ENCODE peak calls at places on chromosome 17, in seven cellular contexts. F is GM12891, J is left ventricle myocardium inferior, T is A172, D is right cardiac atrium, U is HS-27A, I is trophoblast cell. V is an unnamed sample.

GRCh38 chr17:44385287-44386181 is 3.9 kb downstream of the ITGA2B start:
- DNase-seq in J (peak), D (peak), T (peak), F (peak), U (no peak), I (peak), V (no peak)

GRCh38 chr17:82866521-82867214 is 26.8 kb upstream of the ZNF750 start:
- DNase-seq in I (peak), J (no peak), T (peak), F (no peak), D (no peak), U (no peak), V (no peak)

GRCh38 chr17:17507465-17508011 is 11.3 kb upstream of the RASD1 start:
- DNase-seq in D (no peak), U (no peak), T (no peak), F (no peak), I (no peak), J (peak), V (no peak)

GRCh38 chr17:71530227-71530626 is 590.6 kb upstream of the SOX9 start:
- DNase-seq in T (peak), D (no peak), J (no peak), F (no peak), U (no peak), I (no peak), V (no peak)

GRCh38 chr17:40479754-40480480 is 21.5 kb downstream of the TNS4 start:
- DNase-seq in F (no peak), T (no peak), J (no peak), U (no peak), I (no peak), D (peak), V (no peak)

GRCh38 chr17:60095381-60095780 is 16.7 kb upstream of the HEATR6 start:
- DNase-seq in F (no peak), I (no peak), U (no peak), J (no peak), D (no peak), T (no peak), V (no peak)

GRCh38 chr17:32152130-32152529 is 9.8 kb downstream of the RHOT1 start:
- DNase-seq in T (no peak), F (no peak), U (no peak), D (no peak), I (no peak), J (no peak), V (no peak)

GRCh38 chr17:38844261-38844757 is 9.2 kb downstream of the RPL23 start:
- DNase-seq in D (peak), T (no peak), J (no peak), I (no peak), F (no peak), U (no peak), V (no peak)

GRCh38 chr17:77435272-77436057 is 294.7 kb downstream of the SEC14L1 start:
- DNase-seq in F (no peak), U (no peak), J (no peak), D (peak), T (no peak), I (no peak), V (no peak)

GRCh38 chr17:81127133-81127455 is 38.2 kb upstream of the PVALEF start:
- DNase-seq in T (no peak), J (no peak), I (no peak), F (no peak), U (no peak), D (no peak), V (no peak)

GRCh38 chr17:47615766-47616424 is 33.8 kb upstream of the KPNB1 start:
- DNase-seq in T (peak), J (no peak), I (peak), F (no peak), D (no peak), U (peak), V (no peak)

GRCh38 chr17:15038656-15039055 is 226.5 kb downstream of the PMP22 start:
- DNase-seq in F (no peak), U (no peak), D (no peak), T (no peak), I (peak), J (no peak), V (no peak)

GRCh38 chr17:17998934-17999333 is 26.3 kb downstream of the DRC3 start:
- DNase-seq in D (no peak), U (no peak), F (no peak), I (no peak), T (no peak), J (no peak), V (no peak)

GRCh38 chr17:29591737-29592624 is 951 bp upstream of the ANKRD13B start:
- DNase-seq in F (peak), U (no peak), J (peak), T (peak), I (peak), D (peak), V (no peak)

GRCh38 chr17:63696381-63696961 is 3.5 kb downstream of the LIMD2 start:
- DNase-seq in I (peak), J (no peak), U (no peak), F (no peak), D (no peak), T (peak), V (no peak)

GRCh38 chr17:9705745-9706144 is 60.4 kb downstream of the USP43 start:
- DNase-seq in T (no peak), D (no peak), I (no peak), J (no peak), U (no peak), F (no peak), V (no peak)

GRCh38 chr17:69430488-69430887 is 16.0 kb downstream of the MAP2K6 start:
- DNase-seq in F (no peak), I (no peak), D (no peak), T (peak), J (no peak), U (no peak), V (no peak)

GRCh38 chr17:57114085-57114673 is 29.1 kb downstream of the AKAP1 start:
- DNase-seq in T (no peak), U (no peak), D (peak), F (peak), I (peak), J (peak), V (peak)

GRCh38 chr17:48909796-48910195 is 1.6 kb downstream of the UBE2Z start:
- DNase-seq in F (no peak), J (no peak), U (no peak), D (no peak), T (no peak), I (no peak), V (no peak)

GRCh38 chr17:30236807-30237206 is 1.3 kb upstream of the SLC6A4 start:
- DNase-seq in F (no peak), J (peak), D (peak), T (no peak), U (no peak), I (peak), V (no peak)

V was measured in Panc1.